ENCODE peak calls at places on chromosomes 3 and 15, in four cellular contexts. W, X, K and T are unnamed samples.

GRCh38 chr3:177150970-177151627 is 46.2 kb downstream of the TBL1XR1 start:
- DNase-seq in K (peak; percentile 48), X (no peak), W (peak; percentile 82), T (no peak)

GRCh38 chr3:81851166-81851565 is 89.7 kb upstream of the GBE1 start:
- DNase-seq in W (no peak), X (no peak), K (no peak), T (no peak)

GRCh38 chr15:53918180-53919079 is 59.8 kb upstream of the UNC13C start:
- DNase-seq in X (no peak), K (no peak), W (no peak), T (no peak)

GRCh38 chr3:179082416-179082815 is 10.8 kb upstream of the ZMAT3 start:
- DNase-seq in W (no peak), K (no peak), X (no peak), T (no peak)

GRCh38 chr15:58952751-58953150 is 19.3 kb upstream of the SLTM start:
- DNase-seq in W (no peak), K (no peak), X (no peak), T (no peak)

GRCh38 chr3:45097296-45097883 is 48.8 kb downstream of the CDCP1 start:
- DNase-seq in W (no peak), K (no peak), X (no peak), T (no peak)

GRCh38 chr3:79369306-79369705 is 398.5 kb downstream of the ROBO1 start:
- DNase-seq in X (no peak), W (peak; percentile 3), K (no peak), T (no peak)

GRCh38 chr3:178485756-178486155 is 50.5 kb upstream of the KCNMB2 start:
- DNase-seq in W (no peak), X (no peak), K (no peak), T (no peak)

GRCh38 chr3:156431334-156432121 is 123.4 kb downstream of the SSR3 start:
- DNase-seq in X (no peak), W (no peak), K (no peak), T (no peak)

GRCh38 chr3:8554725-8555621 is 53.4 kb downstream of the LMCD1 start:
- DNase-seq in X (no peak), K (no peak), W (no peak), T (no peak)

GRCh38 chr3:43971486-43971885 is 270.2 kb upstream of the TOPAZ1 start:
- DNase-seq in X (no peak), K (no peak), W (no peak), T (no peak)

GRCh38 chr3:122991236-122991985 is 36.2 kb downstream of the SEMA5B start:
- DNase-seq in W (no peak), X (no peak), K (no peak), T (no peak)

GRCh38 chr3:122994954-122995353 is 32.6 kb downstream of the SEMA5B start:
- DNase-seq in X (no peak), W (no peak), K (no peak), T (no peak)

GRCh38 chr3:122992138-122992537 is 35.4 kb downstream of the SEMA5B start:
- DNase-seq in K (no peak), X (no peak), W (no peak), T (no peak)

GRCh38 chr3:122993573-122993972 is 34.0 kb downstream of the SEMA5B start:
- DNase-seq in X (no peak), K (no peak), W (no peak), T (no peak)

DNA sequence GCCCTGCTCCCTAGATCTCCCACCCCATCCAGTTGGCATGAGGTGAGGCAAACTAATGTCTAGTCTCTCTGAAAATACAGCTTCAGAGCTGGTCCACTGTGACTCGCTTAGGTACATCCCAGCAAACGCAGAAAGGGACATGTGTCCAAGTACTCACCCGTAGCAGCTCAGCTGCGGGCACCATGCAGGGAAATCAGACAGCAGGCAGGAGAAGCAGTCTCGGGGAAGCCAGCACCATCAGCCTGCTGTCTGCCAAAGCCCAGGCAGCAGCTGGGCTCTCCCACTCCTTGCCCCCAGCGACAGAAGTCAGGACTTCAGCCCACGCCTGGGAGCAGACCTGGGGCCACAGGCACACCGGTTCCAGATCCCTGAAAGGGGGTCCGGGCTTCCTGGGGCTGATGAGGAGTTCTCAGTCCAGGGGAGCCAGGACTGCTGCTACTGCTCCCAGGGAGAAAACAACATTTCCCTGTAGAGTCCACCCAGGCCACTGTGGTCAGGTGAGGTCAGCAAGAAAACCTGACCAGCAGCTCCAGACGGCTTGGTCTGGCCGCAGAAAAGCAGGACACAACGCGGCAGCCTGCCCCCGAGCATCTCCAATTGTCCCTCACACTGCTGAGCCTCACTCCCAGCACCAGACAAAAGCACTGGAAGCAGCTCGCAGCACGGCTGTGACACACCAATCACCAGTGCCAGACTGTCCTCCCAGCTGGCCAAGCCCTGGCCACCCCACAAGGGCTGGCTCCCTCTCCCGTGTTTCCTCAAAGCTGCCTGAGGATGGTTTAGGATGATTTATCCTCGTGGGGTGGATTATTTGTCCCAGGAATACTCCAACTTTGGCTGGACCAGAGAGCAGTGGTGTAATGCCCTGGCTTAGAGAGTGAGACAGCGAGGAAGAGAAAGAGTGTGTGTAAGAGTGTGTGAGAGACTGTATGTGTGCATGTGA is 34.7 kb downstream of the SEMA5B start:
- DNase-seq in X (no peak), K (no peak), W (no peak), T (no peak)
- H3K27ac ChIP-seq in X (no peak overlapping the region), K (no peak overlapping the region), W (no peak overlapping the region), T (no peak overlapping the region)

DNA sequence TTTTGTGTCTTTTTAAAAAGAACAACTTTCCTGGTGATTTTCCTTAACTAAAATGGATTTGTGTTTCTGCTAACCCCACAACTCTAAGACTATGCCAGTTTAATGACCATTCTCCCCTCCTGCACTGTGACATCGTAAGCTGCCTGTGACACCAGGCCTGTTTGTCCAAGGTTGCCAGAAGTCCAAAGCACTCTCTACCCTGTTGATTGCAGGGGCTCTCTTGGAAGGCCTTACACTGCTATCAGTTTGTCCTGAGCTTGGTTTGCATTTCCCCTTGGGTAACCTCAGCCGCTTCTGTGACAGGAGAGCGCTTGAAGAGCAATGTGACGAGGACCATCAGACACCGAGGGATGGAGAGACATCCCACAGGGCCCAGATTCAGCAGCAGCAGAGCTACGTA is 55.8 kb downstream of the CDAN1 start:
- DNase-seq in K (no peak), W (no peak), X (no peak), T (no peak)
- H3K27ac ChIP-seq in K (no peak overlapping the region), W (no peak overlapping the region), X (no peak overlapping the region), T (no peak overlapping the region)

GRCh38 chr3:106176734-106177133 is 307.9 kb upstream of the CBLB start:
- DNase-seq in W (no peak), X (no peak), K (peak; percentile 88), T (peak; percentile 45)
- H3K27ac ChIP-seq in W (no peak overlapping the region), X (peak overlapping the region; percentile 31), K (peak overlapping the region; percentile 75), T (no peak overlapping the region)

GRCh38 chr3:50272911-50273688 is 4.2 kb downstream of the SEMA3B start:
- DNase-seq in K (peak; percentile 44), W (no peak), X (peak; percentile 92), T (peak; percentile 90)
- H3K27ac ChIP-seq in K (no peak overlapping the region), W (no peak overlapping the region), X (peak overlapping the region; percentile 38), T (no peak overlapping the region)

GRCh38 chr3:126390201-126390600 is 4.5 kb upstream of the CFAP100 start:
- DNase-seq in W (no peak), K (no peak), X (no peak), T (no peak)

GRCh38 chr3:126389792-126390142 is 4.9 kb upstream of the CFAP100 start:
- DNase-seq in X (no peak), K (no peak), W (no peak), T (no peak)

GRCh38 chr3:126390751-126391150 is 4.0 kb upstream of the CFAP100 start:
- DNase-seq in X (no peak), W (no peak), K (no peak), T (no peak)

GRCh38 chr3:126391631-126392030 is 3.1 kb upstream of the CFAP100 start:
- DNase-seq in K (no peak), W (no peak), X (no peak), T (no peak)

GRCh38 chr3:126389112-126389791 is 5.5 kb upstream of the CFAP100 start:
- DNase-seq in X (peak; percentile 97), K (no peak), W (no peak), T (no peak)
- H3K27ac ChIP-seq in X (peak overlapping the region; percentile 87), K (no peak overlapping the region), W (no peak overlapping the region), T (no peak overlapping the region)

GRCh38 chr3:14725015-14725431 is 50.1 kb downstream of the C3orf20 start:
- DNase-seq in W (no peak), K (no peak), X (no peak), T (no peak)

GRCh38 chr3:14728113-14728512 is 53.2 kb downstream of the C3orf20 start:
- DNase-seq in K (no peak), W (no peak), X (no peak), T (no peak)

GRCh38 chr3:14725564-14726420 is 50.9 kb downstream of the C3orf20 start:
- DNase-seq in X (no peak), W (no peak), K (no peak), T (no peak)

DNA sequence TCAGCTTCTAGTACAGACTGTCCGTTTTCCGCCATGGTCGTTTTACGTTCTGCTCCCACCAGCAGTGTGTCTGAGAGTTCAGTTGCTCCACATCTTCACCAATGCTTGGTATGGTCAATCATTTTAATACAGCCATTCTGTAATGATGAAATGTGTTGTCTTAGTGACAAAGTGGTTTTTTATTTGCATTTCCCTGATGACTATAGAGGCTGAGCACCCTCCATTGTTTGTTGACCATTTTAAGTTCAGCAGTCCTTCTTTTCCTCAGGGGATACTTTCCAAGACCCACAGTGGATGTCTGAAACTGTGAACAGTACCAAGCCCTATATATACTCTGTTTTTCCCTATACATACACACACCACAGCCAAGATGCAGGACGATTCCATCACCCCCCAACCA is 55.8 kb downstream of the C3orf20 start:
- DNase-seq in K (no peak), X (no peak), W (no peak), T (no peak)
- H3K27ac ChIP-seq in K (no peak overlapping the region), X (no peak overlapping the region), W (no peak overlapping the region), T (no peak overlapping the region)

GRCh38 chr3:134251731-134252391 is 1.2 kb upstream of the RYK start:
- DNase-seq in X (no peak), W (no peak), K (no peak), T (no peak)

GRCh38 chr3:134250717-134251220 is at the start of gene RYK:
- DNase-seq in W (no peak), K (no peak), X (peak; percentile 93), T (peak; percentile 38)

GRCh38 chr3:134255399-134255798 is 4.7 kb upstream of the RYK start:
- DNase-seq in W (no peak), K (no peak), X (no peak), T (no peak)

GRCh38 chr3:134253475-134254231 is 3.0 kb upstream of the RYK start:
- DNase-seq in K (no peak), X (no peak), W (no peak), T (no peak)

DNA sequence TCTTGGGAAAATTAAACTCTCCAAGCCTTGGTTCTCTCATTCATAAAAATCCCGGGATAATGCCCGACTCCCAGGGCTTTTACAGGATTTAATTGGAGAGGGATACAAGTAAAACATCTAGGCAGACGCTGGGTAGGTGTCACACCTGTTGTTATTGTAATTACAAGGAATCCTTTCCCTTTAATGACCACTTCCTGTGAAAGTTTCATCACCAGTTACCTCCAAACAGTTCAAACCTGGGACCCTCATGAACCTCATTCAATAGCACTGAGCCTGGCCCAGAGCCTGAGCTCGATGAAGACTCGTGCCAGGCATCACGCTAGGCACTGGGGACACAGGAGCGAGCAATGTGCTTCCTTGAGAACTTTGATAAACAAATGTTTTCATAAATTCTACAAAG is 2.1 kb upstream of the RYK start:
- DNase-seq in W (no peak), K (no peak), X (no peak), T (no peak)
- H3K27ac ChIP-seq in W (peak overlapping the region; percentile 59), K (no peak overlapping the region), X (peak overlapping the region; percentile 22), T (no peak overlapping the region)